ENCODE peak calls at places on chromosomes 1 and 21, in eight cellular contexts. One of them, this sample, is unnamed.

GRCh38 chr1:247415423-247416361 is at the start of gene NLRP3:
- DNase-seq in K562: no peak
- DNase-seq in stomach: peak; percentile 34
- DNase-seq in sigmoid colon: peak; percentile 68
- DNase-seq in Peyer's patch: peak; percentile 79
- DNase-seq in right lobe of liver: no peak
- DNase-seq in A549: no peak
- DNase-seq in H1: no peak
- DNase-seq in this sample: peak; percentile 17

GRCh38 chr21:41229527-41230248 is 61.7 kb downstream of the BACE2 start:
- DNase-seq in K562: no peak
- DNase-seq in stomach: no peak
- DNase-seq in sigmoid colon: no peak
- DNase-seq in Peyer's patch: no peak
- DNase-seq in right lobe of liver: no peak
- DNase-seq in A549: no peak
- DNase-seq in H1: no peak
- DNase-seq in this sample: no peak

GRCh38 chr1:9809122-9809521 is 14.6 kb downstream of the CLSTN1 start:
- DNase-seq in K562: peak; percentile 24
- DNase-seq in stomach: no peak
- DNase-seq in sigmoid colon: peak; percentile 22
- DNase-seq in Peyer's patch: no peak
- DNase-seq in right lobe of liver: no peak
- DNase-seq in A549: no peak
- DNase-seq in H1: no peak
- DNase-seq in this sample: no peak

GRCh38 chr21:32484706-32485380 is 72.3 kb downstream of the EVA1C start:
- DNase-seq in K562: no peak
- DNase-seq in stomach: peak; percentile 71
- DNase-seq in sigmoid colon: no peak
- DNase-seq in Peyer's patch: no peak
- DNase-seq in right lobe of liver: no peak
- DNase-seq in A549: no peak
- DNase-seq in H1: no peak
- DNase-seq in this sample: no peak

GRCh38 chr21:36694593-36695282 is 4.2 kb upstream of the SIM2 start:
- DNase-seq in K562: no peak
- DNase-seq in stomach: no peak
- DNase-seq in sigmoid colon: no peak
- DNase-seq in Peyer's patch: no peak
- DNase-seq in right lobe of liver: no peak
- DNase-seq in A549: no peak
- DNase-seq in H1: peak; percentile 51
- DNase-seq in this sample: no peak

GRCh38 chr1:218460367-218460766 is 115.2 kb downstream of the TGFB2 start:
- DNase-seq in K562: no peak
- DNase-seq in stomach: no peak
- DNase-seq in sigmoid colon: peak; percentile 70
- DNase-seq in Peyer's patch: no peak
- DNase-seq in right lobe of liver: no peak
- DNase-seq in A549: peak; percentile 48
- DNase-seq in H1: peak; percentile 47
- DNase-seq in this sample: no peak

GRCh38 chr1:226001852-226002666 is 2.9 kb upstream of the SDE2 start:
- DNase-seq in K562: peak; percentile 93
- DNase-seq in stomach: peak; percentile 53
- DNase-seq in sigmoid colon: peak; percentile 82
- DNase-seq in Peyer's patch: peak; percentile 88
- DNase-seq in right lobe of liver: peak; percentile 60
- DNase-seq in A549: no peak
- DNase-seq in H1: no peak
- DNase-seq in this sample: peak; percentile 52

GRCh38 chr1:14435368-14436023 is 163.0 kb upstream of the KAZN start:
- DNase-seq in K562: peak; percentile 90
- DNase-seq in stomach: no peak
- DNase-seq in sigmoid colon: no peak
- DNase-seq in Peyer's patch: no peak
- DNase-seq in right lobe of liver: no peak
- DNase-seq in A549: peak; percentile 3
- DNase-seq in H1: peak; percentile 72
- DNase-seq in this sample: no peak

GRCh38 chr1:25875154-25875855 is at the start of gene PAQR7:
- DNase-seq in K562: peak; percentile 90
- DNase-seq in stomach: peak; percentile 87
- DNase-seq in sigmoid colon: peak; percentile 93
- DNase-seq in Peyer's patch: peak; percentile 86
- DNase-seq in right lobe of liver: peak; percentile 91
- DNase-seq in A549: peak; percentile 15
- DNase-seq in H1: peak; percentile 86
- DNase-seq in this sample: peak; percentile 54

GRCh38 chr1:64913361-64914015 is 52.9 kb downstream of the JAK1 start:
- DNase-seq in K562: no peak
- DNase-seq in stomach: no peak
- DNase-seq in sigmoid colon: no peak
- DNase-seq in Peyer's patch: no peak
- DNase-seq in right lobe of liver: no peak
- DNase-seq in A549: no peak
- DNase-seq in H1: no peak
- DNase-seq in this sample: no peak

GRCh38 chr1:99306644-99307043 is 42.4 kb downstream of the PLPPR4 start:
- DNase-seq in K562: peak; percentile 2
- DNase-seq in stomach: no peak
- DNase-seq in sigmoid colon: no peak
- DNase-seq in Peyer's patch: no peak
- DNase-seq in right lobe of liver: no peak
- DNase-seq in A549: no peak
- DNase-seq in H1: no peak
- DNase-seq in this sample: no peak

GRCh38 chr1:923131-923990 is at the start of gene SAMD11:
- DNase-seq in K562: peak; percentile 94
- DNase-seq in stomach: peak; percentile 88
- DNase-seq in sigmoid colon: peak; percentile 91
- DNase-seq in Peyer's patch: peak; percentile 82
- DNase-seq in right lobe of liver: peak; percentile 85
- DNase-seq in A549: no peak
- DNase-seq in H1: peak; percentile 80
- DNase-seq in this sample: peak; percentile 77

GRCh38 chr1:221241592-221241991 is 362.3 kb downstream of the HLX start:
- DNase-seq in K562: no peak
- DNase-seq in stomach: no peak
- DNase-seq in sigmoid colon: no peak
- DNase-seq in Peyer's patch: no peak
- DNase-seq in right lobe of liver: no peak
- DNase-seq in A549: no peak
- DNase-seq in H1: no peak
- DNase-seq in this sample: no peak

GRCh38 chr21:14900058-14900457 is 164.7 kb downstream of the NRIP1 start:
- DNase-seq in K562: no peak
- DNase-seq in stomach: no peak
- DNase-seq in sigmoid colon: no peak
- DNase-seq in Peyer's patch: no peak
- DNase-seq in right lobe of liver: no peak
- DNase-seq in A549: no peak
- DNase-seq in H1: no peak
- DNase-seq in this sample: no peak

GRCh38 chr1:29513357-29513756 is 277.0 kb downstream of the PTPRU start:
- DNase-seq in K562: peak; percentile 72
- DNase-seq in stomach: peak; percentile 51
- DNase-seq in sigmoid colon: no peak
- DNase-seq in Peyer's patch: no peak
- DNase-seq in right lobe of liver: peak; percentile 55
- DNase-seq in A549: peak; percentile 21
- DNase-seq in H1: peak; percentile 69
- DNase-seq in this sample: no peak

GRCh38 chr1:114033961-114034360 is 54.7 kb downstream of the OLFML3 start:
- DNase-seq in K562: no peak
- DNase-seq in stomach: no peak
- DNase-seq in sigmoid colon: no peak
- DNase-seq in Peyer's patch: no peak
- DNase-seq in right lobe of liver: no peak
- DNase-seq in A549: no peak
- DNase-seq in H1: no peak
- DNase-seq in this sample: no peak

GRCh38 chr1:244431166-244431565 is 20.5 kb downstream of the ADSS2 start:
- DNase-seq in K562: no peak
- DNase-seq in stomach: no peak
- DNase-seq in sigmoid colon: no peak
- DNase-seq in Peyer's patch: no peak
- DNase-seq in right lobe of liver: no peak
- DNase-seq in A549: no peak
- DNase-seq in H1: no peak
- DNase-seq in this sample: no peak

GRCh38 chr21:16841917-16842316 is 670.9 kb upstream of the CXADR start:
- DNase-seq in K562: no peak
- DNase-seq in stomach: no peak
- DNase-seq in sigmoid colon: no peak
- DNase-seq in Peyer's patch: no peak
- DNase-seq in right lobe of liver: no peak
- DNase-seq in A549: no peak
- DNase-seq in H1: no peak
- DNase-seq in this sample: no peak

GRCh38 chr1:4599521-4599920 is 54.9 kb upstream of the AJAP1 start:
- DNase-seq in K562: no peak
- DNase-seq in stomach: peak; percentile 22
- DNase-seq in sigmoid colon: no peak
- DNase-seq in Peyer's patch: no peak
- DNase-seq in right lobe of liver: no peak
- DNase-seq in A549: no peak
- DNase-seq in H1: no peak
- DNase-seq in this sample: no peak

DNA sequence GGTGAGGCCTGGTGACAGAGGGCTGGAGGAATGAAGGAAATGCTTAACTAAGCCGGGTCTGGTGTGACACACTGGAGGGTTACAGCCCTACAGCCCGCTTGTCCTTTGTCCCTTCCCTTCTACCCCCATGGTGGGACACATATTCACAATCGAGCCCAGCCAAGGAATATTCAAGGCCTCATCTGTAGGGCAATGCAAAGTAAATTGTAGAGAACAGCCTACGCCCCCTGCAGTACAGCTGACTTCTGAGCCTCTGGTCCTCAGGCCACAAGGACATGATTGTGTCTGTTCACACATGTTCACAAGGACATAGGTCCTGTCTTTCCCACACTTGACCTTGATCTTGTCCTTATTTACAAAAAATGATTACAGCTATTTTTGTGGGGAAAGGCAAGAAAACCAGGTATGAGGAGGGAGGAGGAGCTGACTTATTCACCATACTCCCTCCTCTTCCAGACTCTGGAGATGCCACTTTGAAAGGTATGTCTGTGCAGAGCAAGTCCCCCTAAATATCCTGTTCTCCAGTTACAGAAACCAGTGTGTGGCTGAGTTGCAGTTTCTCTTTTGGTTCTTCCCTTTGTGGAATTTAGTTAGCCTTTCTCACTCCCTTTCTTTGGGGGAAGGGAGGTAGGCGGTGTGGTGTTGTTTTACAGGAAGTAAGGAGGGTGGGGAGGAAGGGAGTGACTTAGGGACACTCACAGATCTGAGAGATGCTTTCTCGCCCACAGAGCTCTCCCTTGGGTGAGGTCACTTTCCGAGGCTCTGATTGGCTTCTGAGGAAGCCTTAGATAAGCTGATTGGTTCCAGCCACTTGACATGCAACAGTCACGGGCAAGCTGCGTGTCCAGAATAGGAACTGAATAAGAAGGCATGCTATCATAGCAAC is 14.6 kb downstream of the POLR3GL start:
- DNase-seq in K562: peak; percentile 99
- DNase-seq in stomach: peak; percentile 91
- DNase-seq in sigmoid colon: peak; percentile 98
- DNase-seq in Peyer's patch: peak; percentile 98
- DNase-seq in right lobe of liver: peak; percentile 80
- DNase-seq in A549: no peak
- DNase-seq in H1: peak; percentile 67
- DNase-seq in this sample: peak; percentile 99
- TF ChIP-seq POLR2A in K562: peak; percentile 76
- TF ChIP-seq POLR2A in stomach: no peak
- TF ChIP-seq POLR2A in sigmoid colon: peak; percentile 57
- TF ChIP-seq POLR2A in Peyer's patch: no peak
- TF ChIP-seq POLR2A in right lobe of liver: peak; percentile 67
- TF ChIP-seq POLR2A in A549: no peak
- TF ChIP-seq POLR2A in H1: peak; percentile 70
- TF ChIP-seq POLR2A in this sample: peak; percentile 91

GRCh38 chr21:46634966-46635323 is 529 bp upstream of the PRMT2 start:
- DNase-seq in K562: peak; percentile 90
- DNase-seq in stomach: peak; percentile 40
- DNase-seq in sigmoid colon: peak; percentile 90
- DNase-seq in Peyer's patch: no peak
- DNase-seq in right lobe of liver: no peak
- DNase-seq in A549: peak; percentile 31
- DNase-seq in H1: no peak
- DNase-seq in this sample: peak; percentile 18
- TF ChIP-seq CTCF in K562: peak; percentile 1
- TF ChIP-seq CTCF in stomach: no peak
- TF ChIP-seq CTCF in sigmoid colon: no peak
- TF ChIP-seq CTCF in Peyer's patch: no peak
- TF ChIP-seq CTCF in right lobe of liver: no peak
- TF ChIP-seq CTCF in A549: no peak
- TF ChIP-seq CTCF in H1: no peak
- TF ChIP-seq CTCF in this sample: no peak

GRCh38 chr1:159943908-159944622 is 1.3 kb downstream of the IGSF9 start:
- DNase-seq in K562: no peak
- DNase-seq in stomach: no peak
- DNase-seq in sigmoid colon: no peak
- DNase-seq in Peyer's patch: peak; percentile 46
- DNase-seq in right lobe of liver: no peak
- DNase-seq in A549: no peak
- DNase-seq in H1: no peak
- DNase-seq in this sample: no peak
- H3K27ac ChIP-seq in K562: no peak overlapping the region
- H3K27ac ChIP-seq in stomach: no peak overlapping the region
- H3K27ac ChIP-seq in sigmoid colon: no peak overlapping the region
- H3K27ac ChIP-seq in Peyer's patch: no peak overlapping the region
- H3K27ac ChIP-seq in right lobe of liver: peak overlapping the region; percentile 47
- H3K27ac ChIP-seq in A549: no peak overlapping the region
- H3K27ac ChIP-seq in H1: no peak overlapping the region
- H3K27ac ChIP-seq in this sample: no peak overlapping the region

DNA sequence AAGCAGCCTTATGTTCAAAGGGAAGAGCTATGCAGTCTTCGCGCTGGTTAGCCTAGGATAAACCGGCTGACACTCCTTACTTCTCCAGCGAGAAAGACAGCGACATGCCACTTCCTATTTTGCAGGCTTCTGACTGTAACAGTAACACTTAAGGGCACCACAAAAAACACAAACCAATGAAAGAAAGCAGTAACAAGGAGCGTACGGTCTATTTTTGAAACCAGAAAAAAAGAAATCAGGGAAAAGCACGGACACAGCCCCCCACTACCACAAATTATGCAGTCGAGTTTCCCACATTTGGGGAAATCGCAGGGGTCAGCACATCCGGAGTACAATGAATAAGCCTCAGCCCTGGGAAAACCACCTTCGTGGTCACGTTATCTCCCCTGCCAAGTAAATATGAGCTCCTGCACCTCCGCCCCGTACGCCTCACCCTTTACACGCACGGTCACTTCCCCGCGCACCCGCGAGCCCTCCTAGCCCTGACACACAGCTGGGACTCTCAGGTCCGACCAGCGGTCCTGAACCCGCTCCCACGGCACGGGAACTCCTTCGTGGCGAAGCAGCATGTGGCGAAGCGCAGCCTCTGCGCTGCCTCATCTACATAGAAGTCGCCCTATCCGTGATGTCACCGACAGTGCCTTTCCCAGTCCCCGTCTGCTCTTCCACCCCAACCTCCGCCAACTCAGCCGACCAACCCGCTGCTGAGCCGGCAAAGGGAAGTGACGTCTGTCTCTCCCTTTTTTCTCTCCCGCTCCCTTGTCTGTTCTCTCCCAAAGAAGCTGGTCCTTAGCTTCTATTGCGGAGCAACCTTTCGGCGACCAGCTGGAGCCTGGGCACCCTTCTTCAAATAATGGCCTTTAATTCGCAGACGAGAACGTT is 40.9 kb upstream of the PPIAL4F start:
- DNase-seq in K562: peak; percentile 94
- DNase-seq in stomach: peak; percentile 60
- DNase-seq in sigmoid colon: peak; percentile 97
- DNase-seq in Peyer's patch: peak; percentile 91
- DNase-seq in right lobe of liver: peak; percentile 67
- DNase-seq in A549: peak; percentile 81
- DNase-seq in H1: peak; percentile 88
- DNase-seq in this sample: peak; percentile 67
- TF ChIP-seq POLR2A in K562: peak; percentile 100
- TF ChIP-seq POLR2A in stomach: no peak
- TF ChIP-seq POLR2A in sigmoid colon: peak; percentile 56
- TF ChIP-seq POLR2A in Peyer's patch: peak; percentile 35
- TF ChIP-seq POLR2A in right lobe of liver: peak; percentile 80
- TF ChIP-seq POLR2A in A549: peak; percentile 90
- TF ChIP-seq POLR2A in H1: peak; percentile 100
- TF ChIP-seq POLR2A in this sample: peak; percentile 79

This sample was measured in gastrocnemius medialis.